ENCODE peak calls at places on chromosomes 13 and 19, in five cellular contexts. One of them, this sample, is unnamed.

GRCh38 chr13:42412812-42413795 is 141.2 kb downstream of the AKAP11 start:
- DNase-seq in iPS DF 6.9: no peak
- DNase-seq in HFF-Myc: no peak
- DNase-seq in stimulated activated CD4-positive, alpha-beta T cell treated with anti-CD3 and anti-CD28 coated beads, Interleukin-1b, Interleukin-23, amount 100 ng/mL, for 1 hour: no peak
- DNase-seq in suprapubic skin: no peak
- DNase-seq in this sample: no peak

GRCh38 chr19:44757057-44757734 is 8.7 kb downstream of the BCL3 start:
- DNase-seq in iPS DF 6.9: no peak
- DNase-seq in HFF-Myc: no peak
- DNase-seq in stimulated activated CD4-positive, alpha-beta T cell treated with anti-CD3 and anti-CD28 coated beads, Interleukin-1b, Interleukin-23, amount 100 ng/mL, for 1 hour: no peak
- DNase-seq in suprapubic skin: no peak
- DNase-seq in this sample: no peak

GRCh38 chr19:43501661-43502418 is 2.7 kb downstream of the PHLDB3 start:
- DNase-seq in iPS DF 6.9: no peak
- DNase-seq in HFF-Myc: no peak
- DNase-seq in stimulated activated CD4-positive, alpha-beta T cell treated with anti-CD3 and anti-CD28 coated beads, Interleukin-1b, Interleukin-23, amount 100 ng/mL, for 1 hour: no peak
- DNase-seq in suprapubic skin: no peak
- DNase-seq in this sample: no peak

GRCh38 chr13:24742294-24742693 is 21.7 kb upstream of the RNF17 start:
- DNase-seq in iPS DF 6.9: no peak
- DNase-seq in HFF-Myc: no peak
- DNase-seq in stimulated activated CD4-positive, alpha-beta T cell treated with anti-CD3 and anti-CD28 coated beads, Interleukin-1b, Interleukin-23, amount 100 ng/mL, for 1 hour: no peak
- DNase-seq in suprapubic skin: no peak
- DNase-seq in this sample: no peak

GRCh38 chr13:21058361-21058760 is 3.0 kb downstream of the LATS2 start:
- DNase-seq in iPS DF 6.9: no peak
- DNase-seq in HFF-Myc: no peak
- DNase-seq in stimulated activated CD4-positive, alpha-beta T cell treated with anti-CD3 and anti-CD28 coated beads, Interleukin-1b, Interleukin-23, amount 100 ng/mL, for 1 hour: no peak
- DNase-seq in suprapubic skin: no peak
- DNase-seq in this sample: no peak

GRCh38 chr19:12885749-12886706 is 973 bp downstream of the KLF1 start:
- DNase-seq in iPS DF 6.9: no peak
- DNase-seq in HFF-Myc: no peak
- DNase-seq in stimulated activated CD4-positive, alpha-beta T cell treated with anti-CD3 and anti-CD28 coated beads, Interleukin-1b, Interleukin-23, amount 100 ng/mL, for 1 hour: no peak
- DNase-seq in suprapubic skin: no peak
- DNase-seq in this sample: no peak

GRCh38 chr19:41587101-41587837 is 11.3 kb downstream of the CEACAM21 start:
- DNase-seq in iPS DF 6.9: no peak
- DNase-seq in HFF-Myc: no peak
- DNase-seq in stimulated activated CD4-positive, alpha-beta T cell treated with anti-CD3 and anti-CD28 coated beads, Interleukin-1b, Interleukin-23, amount 100 ng/mL, for 1 hour: no peak
- DNase-seq in suprapubic skin: no peak
- DNase-seq in this sample: no peak

GRCh38 chr19:19280561-19280960 is 7.5 kb upstream of the TM6SF2 start:
- DNase-seq in iPS DF 6.9: no peak
- DNase-seq in HFF-Myc: no peak
- DNase-seq in stimulated activated CD4-positive, alpha-beta T cell treated with anti-CD3 and anti-CD28 coated beads, Interleukin-1b, Interleukin-23, amount 100 ng/mL, for 1 hour: no peak
- DNase-seq in suprapubic skin: no peak
- DNase-seq in this sample: no peak

GRCh38 chr13:25463496-25463895 is 91.7 kb downstream of the ATP8A2 start:
- DNase-seq in iPS DF 6.9: no peak
- DNase-seq in HFF-Myc: no peak
- DNase-seq in stimulated activated CD4-positive, alpha-beta T cell treated with anti-CD3 and anti-CD28 coated beads, Interleukin-1b, Interleukin-23, amount 100 ng/mL, for 1 hour: no peak
- DNase-seq in suprapubic skin: no peak
- DNase-seq in this sample: no peak